ENCODE peak calls at places on chromosome 9, in ten cellular contexts. X is mammary epithelial cell, C is GM23338, U is endodermal cell, J is upper lobe of right lung, H is neural progenitor cell, W is tibial nerve, A is tibial artery, O is left ventricle myocardium inferior, B is mesenchymal stem cell. D is an unnamed sample.

GRCh38 chr9:16207161-16207560 is 654.3 kb downstream of the CCDC171 start:
- DNase-seq in X (no peak), C (peak; percentile 23), U (no peak), J (no peak), H (peak; percentile 31), W (peak; percentile 24), A (no peak), O (peak; percentile 50), B (peak; percentile 18), D (no peak)

GRCh38 chr9:38339087-38339486 is 53.4 kb upstream of the ALDH1B1 start:
- DNase-seq in X (peak; percentile 60), C (no peak), U (no peak), J (no peak), H (no peak), W (no peak), A (no peak), O (no peak), B (peak; percentile 7), D (no peak)

GRCh38 chr9:80699551-80699998 is 989.8 kb downstream of the TLE1 start:
- DNase-seq in X (peak; percentile 99), C (peak; percentile 6), U (no peak), J (no peak), H (peak; percentile 1), W (no peak), A (no peak), O (no peak), B (peak; percentile 81), D (no peak)

GRCh38 chr9:105670315-105670714 is 8.1 kb downstream of the TAL2 start:
- DNase-seq in X (no peak), C (no peak), U (no peak), J (no peak), H (peak; percentile 39), W (no peak), A (no peak), O (no peak), B (no peak), D (no peak)

GRCh38 chr9:76419782-76420380 is 25.7 kb upstream of the RFK start:
- DNase-seq in X (no peak), C (peak; percentile 72), U (no peak), J (no peak), H (peak; percentile 29), W (no peak), A (no peak), O (no peak), B (peak; percentile 23), D (peak; percentile 62)

GRCh38 chr9:136352682-136353081 is 10.9 kb downstream of the DNLZ start:
- DNase-seq in X (no peak), C (no peak), U (no peak), J (peak; percentile 81), H (no peak), W (no peak), A (no peak), O (no peak), B (no peak), D (no peak)

GRCh38 chr9:87594218-87594617 is 96.6 kb downstream of the DAPK1 start:
- DNase-seq in X (no peak), C (no peak), U (no peak), J (no peak), H (no peak), W (no peak), A (no peak), O (no peak), B (peak; percentile 54), D (no peak)

GRCh38 chr9:26326473-26327044 is 566.0 kb downstream of the CAAP1 start:
- DNase-seq in X (peak; percentile 40), C (peak; percentile 78), U (peak; percentile 81), J (no peak), H (peak; percentile 71), W (no peak), A (no peak), O (no peak), B (peak; percentile 78), D (peak; percentile 23)

DNA sequence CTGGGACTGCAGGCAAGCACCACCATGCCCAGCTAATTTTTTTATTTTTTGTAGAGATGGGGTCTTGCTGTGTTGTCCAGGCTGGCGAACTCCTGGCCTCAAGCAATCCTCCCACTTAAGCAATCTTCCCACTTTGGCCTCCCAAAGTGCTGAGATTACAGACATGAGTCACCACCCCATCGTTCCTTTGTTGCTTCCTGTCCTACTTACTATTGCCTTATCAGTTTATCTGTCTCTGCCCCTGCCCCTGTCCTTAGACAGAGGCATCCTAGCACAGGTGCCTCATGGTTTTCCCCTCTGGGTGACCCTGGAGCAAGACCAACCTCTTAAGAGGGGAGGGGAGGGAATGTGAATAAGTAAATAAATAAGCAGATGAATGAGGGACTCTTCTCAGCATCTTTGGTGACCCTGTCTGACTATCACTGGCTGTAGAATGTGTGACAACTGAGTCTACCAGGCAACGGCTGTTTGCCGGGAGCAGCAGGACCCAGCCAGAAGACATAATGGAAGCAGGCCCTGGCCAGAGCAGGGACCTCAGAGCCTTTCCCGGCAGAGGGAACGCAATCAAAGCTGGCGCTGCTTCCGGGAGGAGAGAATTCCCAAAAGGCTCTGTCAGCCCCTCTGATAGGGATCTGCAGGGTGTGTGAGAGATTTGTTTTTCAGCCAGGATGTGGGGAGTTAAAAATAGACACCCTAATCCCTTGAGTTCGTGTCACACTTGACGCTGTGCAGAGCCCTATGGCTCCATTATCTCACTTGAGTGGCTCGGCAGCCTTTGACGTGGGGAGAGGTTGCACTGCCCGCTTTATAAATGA is 43.8 kb upstream of the DAB2IP start:
- DNase-seq in X (no peak), C (no peak), U (peak; percentile 46), J (no peak), H (peak; percentile 43), W (no peak), A (no peak), O (peak; percentile 68), B (peak; percentile 93), D (no peak)
- H3K27me3 ChIP-seq in X (peaks cover 4% of the 10 kb centered on the region), C (no peaks in the 10 kb centered on the region), U (no peaks in the 10 kb centered on the region), J (no peaks in the 10 kb centered on the region), H (no peaks in the 10 kb centered on the region), W (peaks cover 8% of the 10 kb centered on the region), A (no peaks in the 10 kb centered on the region), O (no peaks in the 10 kb centered on the region), B (peaks cover 4% of the 10 kb centered on the region), D (no peaks in the 10 kb centered on the region)

GRCh38 chr9:78923966-78924659 is 627.2 kb downstream of the PSAT1 start:
- DNase-seq in X (no peak), C (no peak), U (no peak), J (no peak), H (no peak), W (no peak), A (no peak), O (no peak), B (no peak), D (no peak)

GRCh38 chr9:78919701-78920100 is 622.8 kb downstream of the PSAT1 start:
- DNase-seq in X (peak; percentile 60), C (no peak), U (no peak), J (no peak), H (no peak), W (no peak), A (no peak), O (no peak), B (no peak), D (no peak)

GRCh38 chr9:78927099-78927940 is 630.4 kb downstream of the PSAT1 start:
- DNase-seq in X (no peak), C (no peak), U (no peak), J (no peak), H (no peak), W (no peak), A (no peak), O (no peak), B (no peak), D (no peak)

GRCh38 chr9:78918976-78919375 is 622.1 kb downstream of the PSAT1 start:
- DNase-seq in X (no peak), C (no peak), U (no peak), J (no peak), H (no peak), W (no peak), A (no peak), O (no peak), B (no peak), D (no peak)

DNA sequence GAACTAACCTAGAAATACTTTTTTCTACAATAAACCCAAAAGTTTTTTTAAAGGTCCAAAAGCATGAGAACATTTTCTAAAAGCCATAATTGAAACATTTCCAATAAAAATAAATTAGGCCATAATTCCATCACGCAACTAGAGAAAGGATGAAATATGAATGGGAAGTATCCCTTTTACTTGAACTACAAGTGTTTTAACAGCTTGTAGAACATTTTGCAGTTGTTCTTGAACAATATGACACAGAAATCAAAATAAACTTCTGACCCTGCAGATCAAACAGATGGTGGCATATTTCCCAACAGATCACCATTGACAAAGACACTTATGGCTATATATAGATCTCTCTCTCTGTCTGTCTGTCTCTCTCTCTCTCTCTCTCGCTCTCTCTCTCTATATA is 624.4 kb downstream of the PSAT1 start:
- DNase-seq in X (no peak), C (no peak), U (no peak), J (no peak), H (no peak), W (no peak), A (no peak), O (no peak), B (no peak), D (no peak)
- H3K27me3 ChIP-seq in X (no peaks in the 10 kb centered on the region), C (no peaks in the 10 kb centered on the region), U (no peaks in the 10 kb centered on the region), J (no peaks in the 10 kb centered on the region), H (no peaks in the 10 kb centered on the region), W (no peaks in the 10 kb centered on the region), A (no peaks in the 10 kb centered on the region), O (no peaks in the 10 kb centered on the region), B (no peaks in the 10 kb centered on the region), D (no peaks in the 10 kb centered on the region)

DNA sequence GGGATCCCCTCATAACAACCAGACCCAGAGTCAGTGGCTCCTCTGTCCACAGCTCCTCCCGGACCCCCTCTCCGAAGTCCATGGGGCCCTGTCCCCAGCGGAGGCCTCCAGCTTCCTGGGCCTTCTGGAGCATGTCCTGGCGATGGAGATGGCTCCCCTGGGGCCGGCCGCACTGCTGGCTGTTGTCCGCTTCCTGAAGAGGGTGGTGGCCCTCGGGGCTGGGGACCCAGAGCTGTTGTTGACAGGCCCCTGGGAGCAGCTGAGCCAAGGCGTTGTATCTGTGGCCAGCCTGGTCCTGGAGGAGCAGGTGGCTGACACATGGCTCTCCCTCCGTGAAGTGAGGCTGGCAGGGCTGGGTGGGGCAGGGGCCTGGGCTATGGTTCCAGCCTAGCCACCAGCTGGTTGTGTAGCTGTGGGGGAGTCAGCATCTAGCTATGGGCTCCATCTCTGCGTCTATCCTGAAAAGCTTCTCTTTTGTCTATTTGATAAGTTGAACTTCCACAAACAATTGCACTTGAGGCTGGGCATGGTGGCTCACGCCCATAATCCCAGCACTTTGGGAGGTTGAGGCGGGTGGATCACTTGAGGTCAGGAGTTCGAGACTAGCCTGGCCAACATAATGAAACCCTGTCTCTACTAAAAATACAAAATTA is 4.7 kb downstream of the ADGRD2 start:
- DNase-seq in X (no peak), C (no peak), U (no peak), J (peak; percentile 53), H (no peak), W (no peak), A (peak; percentile 57), O (no peak), B (no peak), D (no peak)
- H3K27me3 ChIP-seq in X (no peaks in the 10 kb centered on the region), C (peaks cover 27% of the 10 kb centered on the region), U (peaks cover 37% of the 10 kb centered on the region), J (peaks cover 46% of the 10 kb centered on the region), H (peaks cover 45% of the 10 kb centered on the region), W (peaks cover 47% of the 10 kb centered on the region), A (peaks cover 64% of the 10 kb centered on the region), O (peaks cover 51% of the 10 kb centered on the region), B (peaks cover 52% of the 10 kb centered on the region), D (peaks cover 24% of the 10 kb centered on the region)

DNA sequence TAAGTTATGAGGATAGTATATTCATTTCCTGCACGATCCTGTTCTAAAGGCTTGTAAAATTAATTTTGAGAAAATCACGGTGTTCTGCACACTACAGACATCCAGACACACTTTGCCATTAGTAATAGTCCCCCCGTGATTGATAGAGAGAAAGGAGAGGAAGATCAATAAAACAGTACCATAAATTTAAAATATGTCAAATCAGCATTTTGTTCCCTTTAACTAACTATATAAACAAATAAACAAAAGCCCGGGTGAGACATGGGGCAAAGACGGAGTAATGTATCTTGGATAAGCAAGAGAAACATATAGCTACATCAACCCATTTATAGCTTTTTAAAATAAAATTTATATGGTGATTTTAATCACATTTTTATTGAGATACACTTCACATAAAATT is 10.6 kb upstream of the CER1 start:
- DNase-seq in X (no peak), C (no peak), U (no peak), J (no peak), H (no peak), W (no peak), A (no peak), O (no peak), B (no peak), D (no peak)
- H3K27me3 ChIP-seq in X (peaks cover 1% of the 10 kb centered on the region), C (no peaks in the 10 kb centered on the region), U (no peaks in the 10 kb centered on the region), J (no peaks in the 10 kb centered on the region), H (peaks cover under 1% of the 10 kb centered on the region), W (no peaks in the 10 kb centered on the region), A (no peaks in the 10 kb centered on the region), O (no peaks in the 10 kb centered on the region), B (no peaks in the 10 kb centered on the region), D (no peaks in the 10 kb centered on the region)

D was measured in small intestine.